ENCODE peak calls at places on chromosomes 4 and X, in four cellular contexts. One of them, this sample, is unnamed.

GRCh38 chr4:28555851-28556250 is 1695.2 kb downstream of the STIM2 start:
- DNase-seq in T-helper 17 cell: no peak
- DNase-seq in stimulated activated CD4-positive, alpha-beta T cell treated with anti-CD3 and anti-CD28 coated beads, Interleukin-2, amount 100 ng/mL, for 24 hours: no peak
- DNase-seq in astrocyte: no peak
- DNase-seq in this sample: no peak

GRCh38 chr4:81921757-81922159 is 450.1 kb upstream of the RASGEF1B start:
- DNase-seq in T-helper 17 cell: no peak
- DNase-seq in stimulated activated CD4-positive, alpha-beta T cell treated with anti-CD3 and anti-CD28 coated beads, Interleukin-2, amount 100 ng/mL, for 24 hours: no peak
- DNase-seq in astrocyte: no peak
- DNase-seq in this sample: no peak

GRCh38 chrX:38929966-38930421 is 128.7 kb downstream of the MID1IP1 start:
- DNase-seq in T-helper 17 cell: no peak
- DNase-seq in stimulated activated CD4-positive, alpha-beta T cell treated with anti-CD3 and anti-CD28 coated beads, Interleukin-2, amount 100 ng/mL, for 24 hours: no peak
- DNase-seq in astrocyte: peak
- DNase-seq in this sample: no peak

GRCh38 chr4:88017516-88018302 is 10.3 kb downstream of the PKD2 start:
- DNase-seq in T-helper 17 cell: no peak
- DNase-seq in stimulated activated CD4-positive, alpha-beta T cell treated with anti-CD3 and anti-CD28 coated beads, Interleukin-2, amount 100 ng/mL, for 24 hours: no peak
- DNase-seq in astrocyte: peak
- DNase-seq in this sample: no peak

GRCh38 chrX:47148946-47149345 is 3.9 kb downstream of the RBM10 start:
- DNase-seq in T-helper 17 cell: no peak
- DNase-seq in stimulated activated CD4-positive, alpha-beta T cell treated with anti-CD3 and anti-CD28 coated beads, Interleukin-2, amount 100 ng/mL, for 24 hours: no peak
- DNase-seq in astrocyte: no peak
- DNase-seq in this sample: no peak

GRCh38 chrX:38304010-38304409 is 23.3 kb downstream of the RPGR start:
- DNase-seq in T-helper 17 cell: no peak
- DNase-seq in stimulated activated CD4-positive, alpha-beta T cell treated with anti-CD3 and anti-CD28 coated beads, Interleukin-2, amount 100 ng/mL, for 24 hours: no peak
- DNase-seq in astrocyte: no peak
- DNase-seq in this sample: no peak

GRCh38 chr4:129950217-129950616 is 854.3 kb downstream of the C4orf33 start:
- DNase-seq in T-helper 17 cell: no peak
- DNase-seq in stimulated activated CD4-positive, alpha-beta T cell treated with anti-CD3 and anti-CD28 coated beads, Interleukin-2, amount 100 ng/mL, for 24 hours: no peak
- DNase-seq in astrocyte: no peak
- DNase-seq in this sample: no peak

GRCh38 chr4:3826247-3827172 is 60.3 kb downstream of the ADRA2C start:
- DNase-seq in T-helper 17 cell: no peak
- DNase-seq in stimulated activated CD4-positive, alpha-beta T cell treated with anti-CD3 and anti-CD28 coated beads, Interleukin-2, amount 100 ng/mL, for 24 hours: no peak
- DNase-seq in astrocyte: no peak
- DNase-seq in this sample: no peak

GRCh38 chr4:67746797-67747495 is 7.2 kb downstream of the GNRHR start:
- DNase-seq in T-helper 17 cell: no peak
- DNase-seq in stimulated activated CD4-positive, alpha-beta T cell treated with anti-CD3 and anti-CD28 coated beads, Interleukin-2, amount 100 ng/mL, for 24 hours: no peak
- DNase-seq in astrocyte: peak
- DNase-seq in this sample: peak

GRCh38 chr4:1170805-1171305 is 1.5 kb downstream of the SPON2 start:
- DNase-seq in T-helper 17 cell: no peak
- DNase-seq in stimulated activated CD4-positive, alpha-beta T cell treated with anti-CD3 and anti-CD28 coated beads, Interleukin-2, amount 100 ng/mL, for 24 hours: no peak
- DNase-seq in astrocyte: no peak
- DNase-seq in this sample: no peak

GRCh38 chr4:80447493-80447892 is 112.0 kb downstream of the CFAP299 start:
- DNase-seq in T-helper 17 cell: no peak
- DNase-seq in stimulated activated CD4-positive, alpha-beta T cell treated with anti-CD3 and anti-CD28 coated beads, Interleukin-2, amount 100 ng/mL, for 24 hours: no peak
- DNase-seq in astrocyte: no peak
- DNase-seq in this sample: no peak

GRCh38 chr4:53499791-53500190 is 91.5 kb downstream of the LNX1 start:
- DNase-seq in T-helper 17 cell: no peak
- DNase-seq in stimulated activated CD4-positive, alpha-beta T cell treated with anti-CD3 and anti-CD28 coated beads, Interleukin-2, amount 100 ng/mL, for 24 hours: no peak
- DNase-seq in astrocyte: no peak
- DNase-seq in this sample: no peak

GRCh38 chr4:47349323-47349722 is 114.2 kb downstream of the COMMD8 start:
- DNase-seq in T-helper 17 cell: no peak
- DNase-seq in stimulated activated CD4-positive, alpha-beta T cell treated with anti-CD3 and anti-CD28 coated beads, Interleukin-2, amount 100 ng/mL, for 24 hours: no peak
- DNase-seq in astrocyte: peak
- DNase-seq in this sample: no peak

GRCh38 chr4:40699648-40700047 is 50.1 kb upstream of the NSUN7 start:
- DNase-seq in T-helper 17 cell: no peak
- DNase-seq in stimulated activated CD4-positive, alpha-beta T cell treated with anti-CD3 and anti-CD28 coated beads, Interleukin-2, amount 100 ng/mL, for 24 hours: no peak
- DNase-seq in astrocyte: peak
- DNase-seq in this sample: no peak

GRCh38 chr4:132417220-132417619 is 731.9 kb upstream of the PCDH10 start:
- DNase-seq in T-helper 17 cell: no peak
- DNase-seq in stimulated activated CD4-positive, alpha-beta T cell treated with anti-CD3 and anti-CD28 coated beads, Interleukin-2, amount 100 ng/mL, for 24 hours: no peak
- DNase-seq in astrocyte: no peak
- DNase-seq in this sample: no peak